ENCODE peak calls at places on chromosome X, in eight cellular contexts. One of them, this sample, is unnamed.

GRCh38 chrX:39174761-39175417 is 373.6 kb downstream of the MID1IP1 start:
- DNase-seq in psoas muscle: no peak
- DNase-seq in activated CD4-positive, alpha-beta T cell treated with anti-CD3 and anti-CD28 coated beads, Interleukin-2, amount 50 U/mL, for 48 hours: peak
- DNase-seq in neural crest cell: no peak
- DNase-seq in WTC11: no peak
- DNase-seq in H54: no peak
- DNase-seq in AG08395: no peak
- DNase-seq in activated T-cell treated with anti-CD3 and anti-CD28 coated beads for 4 hours: no peak
- DNase-seq in this sample: no peak

GRCh38 chrX:34624416-34624815 is 32.7 kb downstream of the TMEM47 start:
- DNase-seq in psoas muscle: no peak
- DNase-seq in activated CD4-positive, alpha-beta T cell treated with anti-CD3 and anti-CD28 coated beads, Interleukin-2, amount 50 U/mL, for 48 hours: no peak
- DNase-seq in neural crest cell: no peak
- DNase-seq in WTC11: no peak
- DNase-seq in H54: no peak
- DNase-seq in AG08395: no peak
- DNase-seq in activated T-cell treated with anti-CD3 and anti-CD28 coated beads for 4 hours: no peak
- DNase-seq in this sample: no peak

GRCh38 chrX:49995021-49995731 is 72.8 kb downstream of the CLCN5 start:
- DNase-seq in psoas muscle: no peak
- DNase-seq in activated CD4-positive, alpha-beta T cell treated with anti-CD3 and anti-CD28 coated beads, Interleukin-2, amount 50 U/mL, for 48 hours: no peak
- DNase-seq in neural crest cell: no peak
- DNase-seq in WTC11: no peak
- DNase-seq in H54: peak
- DNase-seq in AG08395: peak
- DNase-seq in activated T-cell treated with anti-CD3 and anti-CD28 coated beads for 4 hours: no peak
- DNase-seq in this sample: no peak

GRCh38 chrX:148417934-148418333 is 82.5 kb upstream of the AFF2 start:
- DNase-seq in psoas muscle: no peak
- DNase-seq in activated CD4-positive, alpha-beta T cell treated with anti-CD3 and anti-CD28 coated beads, Interleukin-2, amount 50 U/mL, for 48 hours: no peak
- DNase-seq in neural crest cell: no peak
- DNase-seq in WTC11: no peak
- DNase-seq in H54: no peak
- DNase-seq in AG08395: no peak
- DNase-seq in activated T-cell treated with anti-CD3 and anti-CD28 coated beads for 4 hours: no peak
- DNase-seq in this sample: no peak

GRCh38 chrX:66012094-66012534 is 27.8 kb downstream of the VSIG4 start:
- DNase-seq in psoas muscle: no peak
- DNase-seq in activated CD4-positive, alpha-beta T cell treated with anti-CD3 and anti-CD28 coated beads, Interleukin-2, amount 50 U/mL, for 48 hours: no peak
- DNase-seq in neural crest cell: no peak
- DNase-seq in WTC11: no peak
- DNase-seq in H54: no peak
- DNase-seq in AG08395: no peak
- DNase-seq in activated T-cell treated with anti-CD3 and anti-CD28 coated beads for 4 hours: no peak
- DNase-seq in this sample: no peak

GRCh38 chrX:83966347-83966746 is 105.4 kb downstream of the CYLC1 start:
- DNase-seq in psoas muscle: no peak
- DNase-seq in activated CD4-positive, alpha-beta T cell treated with anti-CD3 and anti-CD28 coated beads, Interleukin-2, amount 50 U/mL, for 48 hours: no peak
- DNase-seq in neural crest cell: no peak
- DNase-seq in WTC11: no peak
- DNase-seq in H54: no peak
- DNase-seq in AG08395: no peak
- DNase-seq in activated T-cell treated with anti-CD3 and anti-CD28 coated beads for 4 hours: no peak
- DNase-seq in this sample: no peak

GRCh38 chrX:10245901-10246696 is 89.3 kb downstream of the CLCN4 start:
- DNase-seq in psoas muscle: no peak
- DNase-seq in activated CD4-positive, alpha-beta T cell treated with anti-CD3 and anti-CD28 coated beads, Interleukin-2, amount 50 U/mL, for 48 hours: no peak
- DNase-seq in neural crest cell: no peak
- DNase-seq in WTC11: no peak
- DNase-seq in H54: no peak
- DNase-seq in AG08395: no peak
- DNase-seq in activated T-cell treated with anti-CD3 and anti-CD28 coated beads for 4 hours: no peak
- DNase-seq in this sample: no peak

GRCh38 chrX:22534643-22535042 is 261.9 kb downstream of the CBLL2 start:
- DNase-seq in psoas muscle: peak
- DNase-seq in activated CD4-positive, alpha-beta T cell treated with anti-CD3 and anti-CD28 coated beads, Interleukin-2, amount 50 U/mL, for 48 hours: no peak
- DNase-seq in neural crest cell: no peak
- DNase-seq in WTC11: no peak
- DNase-seq in H54: no peak
- DNase-seq in AG08395: peak
- DNase-seq in activated T-cell treated with anti-CD3 and anti-CD28 coated beads for 4 hours: no peak
- DNase-seq in this sample: peak

GRCh38 chrX:34130501-34130900 is 1.6 kb downstream of the FAM47A start:
- DNase-seq in psoas muscle: peak
- DNase-seq in activated CD4-positive, alpha-beta T cell treated with anti-CD3 and anti-CD28 coated beads, Interleukin-2, amount 50 U/mL, for 48 hours: no peak
- DNase-seq in neural crest cell: no peak
- DNase-seq in WTC11: no peak
- DNase-seq in H54: no peak
- DNase-seq in AG08395: no peak
- DNase-seq in activated T-cell treated with anti-CD3 and anti-CD28 coated beads for 4 hours: no peak
- DNase-seq in this sample: no peak

GRCh38 chrX:132407704-132408103 is 81.1 kb downstream of the MBNL3 start:
- DNase-seq in psoas muscle: no peak
- DNase-seq in activated CD4-positive, alpha-beta T cell treated with anti-CD3 and anti-CD28 coated beads, Interleukin-2, amount 50 U/mL, for 48 hours: no peak
- DNase-seq in neural crest cell: no peak
- DNase-seq in WTC11: no peak
- DNase-seq in H54: no peak
- DNase-seq in AG08395: no peak
- DNase-seq in activated T-cell treated with anti-CD3 and anti-CD28 coated beads for 4 hours: no peak
- DNase-seq in this sample: no peak

GRCh38 chrX:3990569-3990968 is 277.1 kb upstream of the PRKX start:
- DNase-seq in psoas muscle: no peak
- DNase-seq in activated CD4-positive, alpha-beta T cell treated with anti-CD3 and anti-CD28 coated beads, Interleukin-2, amount 50 U/mL, for 48 hours: no peak
- DNase-seq in neural crest cell: no peak
- DNase-seq in WTC11: no peak
- DNase-seq in H54: no peak
- DNase-seq in AG08395: no peak
- DNase-seq in activated T-cell treated with anti-CD3 and anti-CD28 coated beads for 4 hours: no peak
- DNase-seq in this sample: no peak

GRCh38 chrX:46837543-46838481 is 969 bp downstream of the RP2 start:
- DNase-seq in psoas muscle: no peak
- DNase-seq in activated CD4-positive, alpha-beta T cell treated with anti-CD3 and anti-CD28 coated beads, Interleukin-2, amount 50 U/mL, for 48 hours: no peak
- DNase-seq in neural crest cell: no peak
- DNase-seq in WTC11: no peak
- DNase-seq in H54: no peak
- DNase-seq in AG08395: no peak
- DNase-seq in activated T-cell treated with anti-CD3 and anti-CD28 coated beads for 4 hours: peak
- DNase-seq in this sample: no peak

GRCh38 chrX:120310861-120311631 is at the start of gene TMEM255A:
- DNase-seq in psoas muscle: no peak
- DNase-seq in activated CD4-positive, alpha-beta T cell treated with anti-CD3 and anti-CD28 coated beads, Interleukin-2, amount 50 U/mL, for 48 hours: no peak
- DNase-seq in neural crest cell: no peak
- DNase-seq in WTC11: peak
- DNase-seq in H54: peak
- DNase-seq in AG08395: no peak
- DNase-seq in activated T-cell treated with anti-CD3 and anti-CD28 coated beads for 4 hours: no peak
- DNase-seq in this sample: peak

GRCh38 chrX:10242036-10242435 is 85.3 kb downstream of the CLCN4 start:
- DNase-seq in psoas muscle: no peak
- DNase-seq in activated CD4-positive, alpha-beta T cell treated with anti-CD3 and anti-CD28 coated beads, Interleukin-2, amount 50 U/mL, for 48 hours: no peak
- DNase-seq in neural crest cell: no peak
- DNase-seq in WTC11: no peak
- DNase-seq in H54: no peak
- DNase-seq in AG08395: no peak
- DNase-seq in activated T-cell treated with anti-CD3 and anti-CD28 coated beads for 4 hours: no peak
- DNase-seq in this sample: no peak

GRCh38 chrX:139692506-139692849 is 15.5 kb downstream of the MCF2 start:
- DNase-seq in psoas muscle: no peak
- DNase-seq in activated CD4-positive, alpha-beta T cell treated with anti-CD3 and anti-CD28 coated beads, Interleukin-2, amount 50 U/mL, for 48 hours: no peak
- DNase-seq in neural crest cell: no peak
- DNase-seq in WTC11: no peak
- DNase-seq in H54: no peak
- DNase-seq in AG08395: no peak
- DNase-seq in activated T-cell treated with anti-CD3 and anti-CD28 coated beads for 4 hours: no peak
- DNase-seq in this sample: no peak

GRCh38 chrX:2828404-2829065 is at the start of gene GYG2:
- DNase-seq in psoas muscle: no peak
- DNase-seq in activated CD4-positive, alpha-beta T cell treated with anti-CD3 and anti-CD28 coated beads, Interleukin-2, amount 50 U/mL, for 48 hours: no peak
- DNase-seq in neural crest cell: peak
- DNase-seq in WTC11: peak
- DNase-seq in H54: no peak
- DNase-seq in AG08395: no peak
- DNase-seq in activated T-cell treated with anti-CD3 and anti-CD28 coated beads for 4 hours: no peak
- DNase-seq in this sample: no peak

GRCh38 chrX:136176399-136176825 is 29.1 kb downstream of the FHL1 start:
- DNase-seq in psoas muscle: no peak
- DNase-seq in activated CD4-positive, alpha-beta T cell treated with anti-CD3 and anti-CD28 coated beads, Interleukin-2, amount 50 U/mL, for 48 hours: no peak
- DNase-seq in neural crest cell: no peak
- DNase-seq in WTC11: no peak
- DNase-seq in H54: no peak
- DNase-seq in AG08395: peak
- DNase-seq in activated T-cell treated with anti-CD3 and anti-CD28 coated beads for 4 hours: no peak
- DNase-seq in this sample: no peak

GRCh38 chrX:104098151-104098808 is 14.0 kb upstream of the ZCCHC18 start:
- DNase-seq in psoas muscle: no peak
- DNase-seq in activated CD4-positive, alpha-beta T cell treated with anti-CD3 and anti-CD28 coated beads, Interleukin-2, amount 50 U/mL, for 48 hours: no peak
- DNase-seq in neural crest cell: peak
- DNase-seq in WTC11: peak
- DNase-seq in H54: no peak
- DNase-seq in AG08395: peak
- DNase-seq in activated T-cell treated with anti-CD3 and anti-CD28 coated beads for 4 hours: peak
- DNase-seq in this sample: no peak

GRCh38 chrX:63281465-63281864 is 69.7 kb downstream of the SPIN4 start:
- DNase-seq in psoas muscle: no peak
- DNase-seq in activated CD4-positive, alpha-beta T cell treated with anti-CD3 and anti-CD28 coated beads, Interleukin-2, amount 50 U/mL, for 48 hours: no peak
- DNase-seq in neural crest cell: no peak
- DNase-seq in WTC11: no peak
- DNase-seq in H54: no peak
- DNase-seq in AG08395: no peak
- DNase-seq in activated T-cell treated with anti-CD3 and anti-CD28 coated beads for 4 hours: no peak
- DNase-seq in this sample: no peak

GRCh38 chrX:54842638-54843037 is 35.1 kb downstream of the MAGED2 start:
- DNase-seq in psoas muscle: no peak
- DNase-seq in activated CD4-positive, alpha-beta T cell treated with anti-CD3 and anti-CD28 coated beads, Interleukin-2, amount 50 U/mL, for 48 hours: no peak
- DNase-seq in neural crest cell: no peak
- DNase-seq in WTC11: no peak
- DNase-seq in H54: no peak
- DNase-seq in AG08395: no peak
- DNase-seq in activated T-cell treated with anti-CD3 and anti-CD28 coated beads for 4 hours: no peak
- DNase-seq in this sample: no peak

GRCh38 chrX:131723646-131724045 is 179.8 kb downstream of the OR13H1 start:
- DNase-seq in psoas muscle: no peak
- DNase-seq in activated CD4-positive, alpha-beta T cell treated with anti-CD3 and anti-CD28 coated beads, Interleukin-2, amount 50 U/mL, for 48 hours: no peak
- DNase-seq in neural crest cell: no peak
- DNase-seq in WTC11: no peak
- DNase-seq in H54: no peak
- DNase-seq in AG08395: no peak
- DNase-seq in activated T-cell treated with anti-CD3 and anti-CD28 coated beads for 4 hours: no peak
- DNase-seq in this sample: no peak

GRCh38 chrX:41733939-41734338 is 10.0 kb downstream of the GPR82 start:
- DNase-seq in psoas muscle: no peak
- DNase-seq in activated CD4-positive, alpha-beta T cell treated with anti-CD3 and anti-CD28 coated beads, Interleukin-2, amount 50 U/mL, for 48 hours: no peak
- DNase-seq in neural crest cell: no peak
- DNase-seq in WTC11: no peak
- DNase-seq in H54: no peak
- DNase-seq in AG08395: no peak
- DNase-seq in activated T-cell treated with anti-CD3 and anti-CD28 coated beads for 4 hours: no peak
- DNase-seq in this sample: no peak

GRCh38 chrX:39309721-39310152 is 508.5 kb downstream of the MID1IP1 start:
- DNase-seq in psoas muscle: no peak
- DNase-seq in activated CD4-positive, alpha-beta T cell treated with anti-CD3 and anti-CD28 coated beads, Interleukin-2, amount 50 U/mL, for 48 hours: peak
- DNase-seq in neural crest cell: no peak
- DNase-seq in WTC11: no peak
- DNase-seq in H54: no peak
- DNase-seq in AG08395: no peak
- DNase-seq in activated T-cell treated with anti-CD3 and anti-CD28 coated beads for 4 hours: peak
- DNase-seq in this sample: peak

GRCh38 chrX:13235930-13236329 is 83.9 kb downstream of the ATXN3L start:
- DNase-seq in psoas muscle: no peak
- DNase-seq in activated CD4-positive, alpha-beta T cell treated with anti-CD3 and anti-CD28 coated beads, Interleukin-2, amount 50 U/mL, for 48 hours: no peak
- DNase-seq in neural crest cell: no peak
- DNase-seq in WTC11: no peak
- DNase-seq in H54: no peak
- DNase-seq in AG08395: no peak
- DNase-seq in activated T-cell treated with anti-CD3 and anti-CD28 coated beads for 4 hours: no peak
- DNase-seq in this sample: no peak

GRCh38 chrX:9767375-9767774 is 1.7 kb upstream of the GPR143 start:
- DNase-seq in psoas muscle: no peak
- DNase-seq in activated CD4-positive, alpha-beta T cell treated with anti-CD3 and anti-CD28 coated beads, Interleukin-2, amount 50 U/mL, for 48 hours: no peak
- DNase-seq in neural crest cell: no peak
- DNase-seq in WTC11: no peak
- DNase-seq in H54: no peak
- DNase-seq in AG08395: no peak
- DNase-seq in activated T-cell treated with anti-CD3 and anti-CD28 coated beads for 4 hours: no peak
- DNase-seq in this sample: no peak

GRCh38 chrX:24647257-24648058 is at the start of gene PCYT1B:
- DNase-seq in psoas muscle: peak
- DNase-seq in activated CD4-positive, alpha-beta T cell treated with anti-CD3 and anti-CD28 coated beads, Interleukin-2, amount 50 U/mL, for 48 hours: peak
- DNase-seq in neural crest cell: peak
- DNase-seq in WTC11: peak
- DNase-seq in H54: no peak
- DNase-seq in AG08395: peak
- DNase-seq in activated T-cell treated with anti-CD3 and anti-CD28 coated beads for 4 hours: peak
- DNase-seq in this sample: peak

GRCh38 chrX:43880439-43880838 is 1.8 kb downstream of the MAOB start:
- DNase-seq in psoas muscle: no peak
- DNase-seq in activated CD4-positive, alpha-beta T cell treated with anti-CD3 and anti-CD28 coated beads, Interleukin-2, amount 50 U/mL, for 48 hours: no peak
- DNase-seq in neural crest cell: no peak
- DNase-seq in WTC11: no peak
- DNase-seq in H54: no peak
- DNase-seq in AG08395: no peak
- DNase-seq in activated T-cell treated with anti-CD3 and anti-CD28 coated beads for 4 hours: no peak
- DNase-seq in this sample: no peak

GRCh38 chrX:51893931-51894696 is 691 bp downstream of the MAGED1 start:
- DNase-seq in psoas muscle: no peak
- DNase-seq in activated CD4-positive, alpha-beta T cell treated with anti-CD3 and anti-CD28 coated beads, Interleukin-2, amount 50 U/mL, for 48 hours: peak
- DNase-seq in neural crest cell: peak
- DNase-seq in WTC11: peak
- DNase-seq in H54: no peak
- DNase-seq in AG08395: no peak
- DNase-seq in activated T-cell treated with anti-CD3 and anti-CD28 coated beads for 4 hours: no peak
- DNase-seq in this sample: peak

GRCh38 chrX:51568586-51568985 is 50.1 kb downstream of the CENPVL3 start:
- DNase-seq in psoas muscle: no peak
- DNase-seq in activated CD4-positive, alpha-beta T cell treated with anti-CD3 and anti-CD28 coated beads, Interleukin-2, amount 50 U/mL, for 48 hours: no peak
- DNase-seq in neural crest cell: no peak
- DNase-seq in WTC11: no peak
- DNase-seq in H54: no peak
- DNase-seq in AG08395: peak
- DNase-seq in activated T-cell treated with anti-CD3 and anti-CD28 coated beads for 4 hours: no peak
- DNase-seq in this sample: no peak

GRCh38 chrX:49829016-49829415 is at the start of gene PAGE4:
- DNase-seq in psoas muscle: no peak
- DNase-seq in activated CD4-positive, alpha-beta T cell treated with anti-CD3 and anti-CD28 coated beads, Interleukin-2, amount 50 U/mL, for 48 hours: no peak
- DNase-seq in neural crest cell: no peak
- DNase-seq in WTC11: peak
- DNase-seq in H54: no peak
- DNase-seq in AG08395: no peak
- DNase-seq in activated T-cell treated with anti-CD3 and anti-CD28 coated beads for 4 hours: no peak
- DNase-seq in this sample: no peak

GRCh38 chrX:42247241-42247640 is 323.9 kb upstream of the CASK start:
- DNase-seq in psoas muscle: no peak
- DNase-seq in activated CD4-positive, alpha-beta T cell treated with anti-CD3 and anti-CD28 coated beads, Interleukin-2, amount 50 U/mL, for 48 hours: no peak
- DNase-seq in neural crest cell: no peak
- DNase-seq in WTC11: no peak
- DNase-seq in H54: no peak
- DNase-seq in AG08395: no peak
- DNase-seq in activated T-cell treated with anti-CD3 and anti-CD28 coated beads for 4 hours: no peak
- DNase-seq in this sample: no peak

GRCh38 chrX:126165721-126166401 is at the start of gene DCAF12L2:
- DNase-seq in psoas muscle: peak
- DNase-seq in activated CD4-positive, alpha-beta T cell treated with anti-CD3 and anti-CD28 coated beads, Interleukin-2, amount 50 U/mL, for 48 hours: peak
- DNase-seq in neural crest cell: peak
- DNase-seq in WTC11: peak
- DNase-seq in H54: no peak
- DNase-seq in AG08395: no peak
- DNase-seq in activated T-cell treated with anti-CD3 and anti-CD28 coated beads for 4 hours: no peak
- DNase-seq in this sample: peak

GRCh38 chrX:23779025-23779424 is 3.9 kb upstream of the SAT1 start:
- DNase-seq in psoas muscle: no peak
- DNase-seq in activated CD4-positive, alpha-beta T cell treated with anti-CD3 and anti-CD28 coated beads, Interleukin-2, amount 50 U/mL, for 48 hours: no peak
- DNase-seq in neural crest cell: no peak
- DNase-seq in WTC11: no peak
- DNase-seq in H54: no peak
- DNase-seq in AG08395: peak
- DNase-seq in activated T-cell treated with anti-CD3 and anti-CD28 coated beads for 4 hours: no peak
- DNase-seq in this sample: no peak

GRCh38 chrX:64977830-64978229 is 1.6 kb upstream of the ZC4H2 start:
- DNase-seq in psoas muscle: no peak
- DNase-seq in activated CD4-positive, alpha-beta T cell treated with anti-CD3 and anti-CD28 coated beads, Interleukin-2, amount 50 U/mL, for 48 hours: no peak
- DNase-seq in neural crest cell: no peak
- DNase-seq in WTC11: no peak
- DNase-seq in H54: no peak
- DNase-seq in AG08395: no peak
- DNase-seq in activated T-cell treated with anti-CD3 and anti-CD28 coated beads for 4 hours: no peak
- DNase-seq in this sample: no peak